ENCODE peak calls at places on chromosomes 5 and 9, in four cellular contexts. One of them, this sample, is unnamed.

GRCh38 chr5:150377964-150378694 is 20.6 kb downstream of the TCOF1 start:
- DNase-seq in NCI-H345: no peak
- DNase-seq in LNCaP clone FGC: no peak
- DNase-seq in occipital lobe: no peak
- DNase-seq in this sample: no peak

GRCh38 chr5:84255318-84255717 is 129.4 kb downstream of the EDIL3 start:
- DNase-seq in NCI-H345: no peak
- DNase-seq in LNCaP clone FGC: no peak
- DNase-seq in occipital lobe: no peak
- DNase-seq in this sample: no peak

GRCh38 chr9:110031511-110032173 is 176.3 kb downstream of the C9orf152 start:
- DNase-seq in NCI-H345: no peak
- DNase-seq in LNCaP clone FGC: no peak
- DNase-seq in occipital lobe: no peak
- DNase-seq in this sample: no peak

GRCh38 chr9:6106576-6107339 is 91.3 kb upstream of the RANBP6 start:
- DNase-seq in LNCaP clone FGC: peak
- DNase-seq in NCI-H345: peak
- DNase-seq in occipital lobe: no peak
- DNase-seq in this sample: no peak

GRCh38 chr5:150489358-150490295 is 18.3 kb upstream of the NDST1 start:
- DNase-seq in NCI-H345: no peak
- DNase-seq in occipital lobe: no peak
- DNase-seq in LNCaP clone FGC: no peak
- DNase-seq in this sample: no peak

GRCh38 chr5:179607449-179607931 is 16.0 kb downstream of the HNRNPH1 start:
- DNase-seq in NCI-H345: no peak
- DNase-seq in LNCaP clone FGC: no peak
- DNase-seq in occipital lobe: peak
- DNase-seq in this sample: peak

GRCh38 chr9:23830459-23830805 is 4.4 kb upstream of the ELAVL2 start:
- DNase-seq in LNCaP clone FGC: no peak
- DNase-seq in occipital lobe: no peak
- DNase-seq in NCI-H345: no peak
- DNase-seq in this sample: no peak

GRCh38 chr9:7844283-7844682 is 44.7 kb upstream of the DMAC1 start:
- DNase-seq in NCI-H345: peak
- DNase-seq in LNCaP clone FGC: no peak
- DNase-seq in occipital lobe: no peak
- DNase-seq in this sample: no peak

GRCh38 chr5:103208460-103208859 is 50.1 kb upstream of the MACIR start:
- DNase-seq in occipital lobe: no peak
- DNase-seq in LNCaP clone FGC: no peak
- DNase-seq in NCI-H345: no peak
- DNase-seq in this sample: no peak

GRCh38 chr5:16723821-16724220 is 107.0 kb upstream of the RETREG1 start:
- DNase-seq in occipital lobe: no peak
- DNase-seq in LNCaP clone FGC: no peak
- DNase-seq in NCI-H345: no peak
- DNase-seq in this sample: no peak